ENCODE peak calls at places on chromosomes 11 and 22, in seven cellular contexts. V is cardiac fibroblast, B is left ventricle myocardium inferior, U is dorsolateral prefrontal cortex, W is GM23338, S is astrocyte of the spinal cord, M is mucosa of descending colon. R is an unnamed sample.
A peak's percentile ranks its signal among the peaks of the same experiment; 100 is the strongest.

GRCh38 chr22:38733329-38734202 is 22.2 kb downstream of the SUN2 start:
- DNase-seq in V (peak; percentile 36), B (peak; percentile 64), U (peak; percentile 91), W (peak; percentile 76), S (no peak), M (peak; percentile 67), R (peak; percentile 13)

GRCh38 chr11:118619444-118620205 is 12.2 kb downstream of the PHLDB1 start:
- DNase-seq in V (peak; percentile 98), B (no peak), U (peak; percentile 74), W (no peak), S (peak; percentile 96), M (peak; percentile 22), R (peak; percentile 94)

GRCh38 chr11:65113839-65114238 is 2.2 kb downstream of the TM7SF2 start:
- DNase-seq in V (no peak), B (no peak), U (no peak), W (no peak), S (no peak), M (no peak), R (no peak)

GRCh38 chr11:70642301-70642700 is 244.0 kb downstream of the CTTN start:
- DNase-seq in V (no peak), B (no peak), U (no peak), W (no peak), S (no peak), M (no peak), R (no peak)

GRCh38 chr11:120178441-120179070 is 32.3 kb upstream of the OAF start:
- DNase-seq in V (no peak), B (no peak), U (no peak), W (no peak), S (no peak), M (no peak), R (no peak)

GRCh38 chr11:27201454-27202302 is 161.1 kb downstream of the BBOX1 start:
- DNase-seq in V (peak; percentile 71), B (peak; percentile 68), U (no peak), W (peak; percentile 32), S (peak; percentile 77), M (peak; percentile 83), R (peak; percentile 82)

GRCh38 chr22:49657275-49657973 is 170.2 kb downstream of the BRD1 start:
- DNase-seq in V (no peak), B (peak; percentile 75), U (no peak), W (no peak), S (no peak), M (peak; percentile 72), R (no peak)

GRCh38 chr22:42078469-42079318 is 806 bp upstream of the SMDT1 start:
- DNase-seq in V (peak; percentile 30), B (no peak), U (no peak), W (peak; percentile 29), S (peak; percentile 7), M (no peak), R (no peak)

GRCh38 chr11:44049832-44050231 is 2.1 kb downstream of the ACCSL start:
- DNase-seq in V (no peak), B (no peak), U (no peak), W (no peak), S (no peak), M (no peak), R (no peak)

GRCh38 chr11:38330578-38330977 is 1732.5 kb upstream of the RAG2 start:
- DNase-seq in V (no peak), B (no peak), U (no peak), W (no peak), S (no peak), M (no peak), R (no peak)

GRCh38 chr22:29004647-29005371 is 56.8 kb downstream of the C22orf31 start:
- DNase-seq in V (no peak), B (peak; percentile 43), U (peak; percentile 56), W (peak; percentile 88), S (peak; percentile 55), M (peak; percentile 74), R (peak; percentile 5)

GRCh38 chr22:49554741-49555140 is 272.9 kb downstream of the BRD1 start:
- DNase-seq in V (no peak), B (no peak), U (no peak), W (no peak), S (no peak), M (no peak), R (no peak)

GRCh38 chr11:123249354-123249753 is 54.3 kb upstream of the CLMP start:
- DNase-seq in V (no peak), B (no peak), U (no peak), W (no peak), S (no peak), M (no peak), R (no peak)

GRCh38 chr11:33116535-33116934 is 44.7 kb downstream of the CSTF3 start:
- DNase-seq in V (peak; percentile 11), B (no peak), U (no peak), W (no peak), S (peak; percentile 13), M (no peak), R (peak; percentile 83)

GRCh38 chr11:121886005-121886739 is 229.8 kb downstream of the BLID start:
- DNase-seq in V (no peak), B (peak; percentile 56), U (peak; percentile 28), W (no peak), S (no peak), M (no peak), R (no peak)

GRCh38 chr11:61133145-61133544 is 28.1 kb downstream of the VPS37C start:
- DNase-seq in V (no peak), B (no peak), U (no peak), W (no peak), S (no peak), M (no peak), R (no peak)

GRCh38 chr11:65766535-65766934 is 14.2 kb downstream of the AP5B1 start:
- DNase-seq in V (peak; percentile 20), B (no peak), U (no peak), W (no peak), S (peak; percentile 47), M (no peak), R (no peak)

GRCh38 chr22:44130076-44130711 is 50.5 kb upstream of the PARVG start:
- DNase-seq in V (no peak), B (no peak), U (peak; percentile 59), W (no peak), S (no peak), M (no peak), R (peak; percentile 8)

GRCh38 chr11:19561011-19561410 is 151.6 kb upstream of the NAV2 start:
- DNase-seq in V (peak; percentile 60), B (no peak), U (no peak), W (no peak), S (peak; percentile 19), M (no peak), R (no peak)

GRCh38 chr11:117179048-117179999 is 781 bp downstream of the SIDT2 start:
- DNase-seq in V (peak; percentile 71), B (peak; percentile 43), U (peak; percentile 38), W (no peak), S (peak; percentile 49), M (peak; percentile 77), R (no peak)

GRCh38 chr11:38593649-38594048 is 1995.6 kb upstream of the RAG2 start:
- DNase-seq in V (peak; percentile 45), B (no peak), U (no peak), W (no peak), S (peak; percentile 18), M (no peak), R (peak; percentile 31)

DNA sequence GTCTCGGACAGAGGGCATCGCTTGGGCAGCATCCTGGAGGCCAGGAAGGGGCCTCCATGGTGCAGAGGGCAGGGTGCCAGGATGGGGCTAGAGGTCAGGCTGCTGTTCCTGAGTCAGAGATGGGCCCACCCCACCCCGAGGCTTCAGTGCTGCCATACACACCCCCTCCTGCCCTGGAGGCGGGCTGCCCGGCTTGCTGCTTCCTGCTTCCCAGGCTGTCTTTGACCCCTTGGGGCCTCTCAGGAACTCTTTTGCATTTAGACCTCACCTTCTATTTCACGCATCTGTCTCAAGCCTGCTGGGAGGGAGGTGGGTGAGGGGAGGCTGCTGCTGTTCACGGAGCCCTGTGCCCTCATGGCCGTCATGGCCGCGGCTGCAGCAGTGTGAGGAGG is 6.6 kb upstream of the GRAMD4 start:
- DNase-seq in V (peak; percentile 9), B (no peak), U (no peak), W (no peak), S (no peak), M (peak; percentile 80), R (no peak)
- H3K4me3 ChIP-seq in V (no peak overlapping the region), B (peak overlapping the region; percentile 25), U (no peak overlapping the region), W (no peak overlapping the region), S (no peak overlapping the region), M (no peak overlapping the region), R (no peak overlapping the region)

GRCh38 chr22:39960791-39961746 is 872 bp downstream of the TMA7B start:
- DNase-seq in V (peak; percentile 95), B (no peak), U (no peak), W (no peak), S (peak; percentile 99), M (no peak), R (peak; percentile 80)

GRCh38 chr22:39958009-39958711 is 2.0 kb upstream of the TMA7B start:
- DNase-seq in V (no peak), B (no peak), U (no peak), W (no peak), S (no peak), M (no peak), R (no peak)

GRCh38 chr22:39958916-39959639 is 1.1 kb upstream of the TMA7B start:
- DNase-seq in V (no peak), B (no peak), U (no peak), W (no peak), S (no peak), M (no peak), R (no peak)

GRCh38 chr22:39962071-39962470 is 1.9 kb downstream of the TMA7B start:
- DNase-seq in V (no peak), B (no peak), U (no peak), W (no peak), S (peak; percentile 28), M (no peak), R (no peak)

GRCh38 chr22:39959640-39960447 is at the start of gene TMA7B:
- DNase-seq in V (peak; percentile 60), B (no peak), U (peak; percentile 77), W (peak; percentile 59), S (peak; percentile 69), M (peak; percentile 64), R (peak; percentile 56)
- TF ChIP-seq CTCF in V (peak; percentile 38), B (peak; percentile 36), U (no peak), W (no peak), S (peak; percentile 56), M (no peak), R (peak; percentile 47)

GRCh38 chr11:59141191-59141590 is 1.5 kb upstream of the FAM111A start:
- DNase-seq in V (no peak), B (no peak), U (no peak), W (no peak), S (no peak), M (no peak), R (no peak)

GRCh38 chr11:59144096-59144495 is 1.4 kb downstream of the FAM111A start:
- DNase-seq in V (no peak), B (no peak), U (no peak), W (no peak), S (peak; percentile 38), M (no peak), R (peak; percentile 7)

GRCh38 chr11:59144579-59145345 is 2.1 kb downstream of the FAM111A start:
- DNase-seq in V (peak; percentile 84), B (peak; percentile 70), U (peak; percentile 48), W (peak; percentile 98), S (peak; percentile 82), M (peak; percentile 89), R (peak; percentile 86)

GRCh38 chr11:59141673-59142460 is 789 bp upstream of the FAM111A start:
- DNase-seq in V (peak; percentile 72), B (no peak), U (no peak), W (peak; percentile 13), S (peak; percentile 43), M (no peak), R (peak; percentile 20)

GRCh38 chr11:59142530-59143507 is at the start of gene FAM111A:
- DNase-seq in V (peak; percentile 86), B (peak; percentile 90), U (peak; percentile 80), W (peak; percentile 95), S (peak; percentile 88), M (peak; percentile 95), R (peak; percentile 93)
- H3K4me3 ChIP-seq in V (peak within 1 kb of the TSS; percentile 96), B (peak within 1 kb of the TSS; percentile 78), U (peak within 1 kb of the TSS; percentile 93), W (peak within 1 kb of the TSS; percentile 63), S (peak within 1 kb of the TSS; percentile 94), M (peak within 1 kb of the TSS; percentile 63), R (peak within 1 kb of the TSS; percentile 86)

GRCh38 chr11:72534859-72535547 is 100.7 kb upstream of the CLPB start:
- DNase-seq in V (no peak), B (no peak), U (no peak), W (peak; percentile 73), S (no peak), M (no peak), R (no peak)
- TF ChIP-seq CTCF in V (peak; percentile 7), B (no peak), U (no peak), W (peak; percentile 3), S (peak; percentile 7), M (no peak), R (peak; percentile 5)

R was measured in bronchial epithelial cell.